ENCODE peak calls at places on chromosomes 11 and 22, in seven cellular contexts. One of them, this sample, is unnamed.

GRCh38 chr11:31943056-31943780 is 132.1 kb upstream of the PAX6 start:
- DNase-seq in HCT116: no peak
- DNase-seq in stimulated activated CD8-positive, alpha-beta memory T cell treated with anti-CD3 and anti-CD28 coated beads, Interleukin-12 subunit alpha, Interleukin-12 subunit beta, amount 100 ng/mL, for 4 hours: no peak
- DNase-seq in T-cell: no peak
- DNase-seq in effector memory CD8-positive, alpha-beta T cell: no peak
- DNase-seq in NCI-H146: no peak
- DNase-seq in kidney: no peak
- DNase-seq in this sample: no peak

GRCh38 chr11:113689711-113690618 is 16.1 kb downstream of the TMPRSS5 start:
- DNase-seq in kidney: no peak
- DNase-seq in HCT116: peak
- DNase-seq in NCI-H146: no peak
- DNase-seq in effector memory CD8-positive, alpha-beta T cell: no peak
- DNase-seq in T-cell: no peak
- DNase-seq in stimulated activated CD8-positive, alpha-beta memory T cell treated with anti-CD3 and anti-CD28 coated beads, Interleukin-12 subunit alpha, Interleukin-12 subunit beta, amount 100 ng/mL, for 4 hours: no peak
- DNase-seq in this sample: no peak

GRCh38 chr22:33851985-33852384 is 68.3 kb downstream of the LARGE1 start:
- DNase-seq in NCI-H146: no peak
- DNase-seq in kidney: no peak
- DNase-seq in effector memory CD8-positive, alpha-beta T cell: no peak
- DNase-seq in HCT116: no peak
- DNase-seq in T-cell: no peak
- DNase-seq in stimulated activated CD8-positive, alpha-beta memory T cell treated with anti-CD3 and anti-CD28 coated beads, Interleukin-12 subunit alpha, Interleukin-12 subunit beta, amount 100 ng/mL, for 4 hours: no peak
- DNase-seq in this sample: no peak

GRCh38 chr22:42688241-42688913 is 32.3 kb downstream of the A4GALT start:
- DNase-seq in HCT116: no peak
- DNase-seq in kidney: peak
- DNase-seq in stimulated activated CD8-positive, alpha-beta memory T cell treated with anti-CD3 and anti-CD28 coated beads, Interleukin-12 subunit alpha, Interleukin-12 subunit beta, amount 100 ng/mL, for 4 hours: no peak
- DNase-seq in NCI-H146: peak
- DNase-seq in effector memory CD8-positive, alpha-beta T cell: no peak
- DNase-seq in T-cell: no peak
- DNase-seq in this sample: peak

GRCh38 chr22:44159811-44160210 is 20.9 kb upstream of the PARVG start:
- DNase-seq in NCI-H146: no peak
- DNase-seq in effector memory CD8-positive, alpha-beta T cell: no peak
- DNase-seq in stimulated activated CD8-positive, alpha-beta memory T cell treated with anti-CD3 and anti-CD28 coated beads, Interleukin-12 subunit alpha, Interleukin-12 subunit beta, amount 100 ng/mL, for 4 hours: no peak
- DNase-seq in T-cell: no peak
- DNase-seq in HCT116: no peak
- DNase-seq in kidney: peak
- DNase-seq in this sample: no peak

GRCh38 chr11:93652161-93652597 is 9.3 kb upstream of the CEP295 start:
- DNase-seq in HCT116: no peak
- DNase-seq in stimulated activated CD8-positive, alpha-beta memory T cell treated with anti-CD3 and anti-CD28 coated beads, Interleukin-12 subunit alpha, Interleukin-12 subunit beta, amount 100 ng/mL, for 4 hours: no peak
- DNase-seq in T-cell: no peak
- DNase-seq in effector memory CD8-positive, alpha-beta T cell: peak
- DNase-seq in kidney: no peak
- DNase-seq in NCI-H146: peak
- DNase-seq in this sample: peak

GRCh38 chr22:50473855-50474671 is 772 bp downstream of the SBF1 start:
- DNase-seq in kidney: peak
- DNase-seq in HCT116: no peak
- DNase-seq in T-cell: no peak
- DNase-seq in stimulated activated CD8-positive, alpha-beta memory T cell treated with anti-CD3 and anti-CD28 coated beads, Interleukin-12 subunit alpha, Interleukin-12 subunit beta, amount 100 ng/mL, for 4 hours: no peak
- DNase-seq in effector memory CD8-positive, alpha-beta T cell: no peak
- DNase-seq in NCI-H146: no peak
- DNase-seq in this sample: peak

GRCh38 chr11:74009675-74010305 is 905 bp upstream of the UCP3 start:
- DNase-seq in HCT116: no peak
- DNase-seq in T-cell: no peak
- DNase-seq in kidney: no peak
- DNase-seq in effector memory CD8-positive, alpha-beta T cell: no peak
- DNase-seq in NCI-H146: no peak
- DNase-seq in stimulated activated CD8-positive, alpha-beta memory T cell treated with anti-CD3 and anti-CD28 coated beads, Interleukin-12 subunit alpha, Interleukin-12 subunit beta, amount 100 ng/mL, for 4 hours: no peak
- DNase-seq in this sample: no peak

GRCh38 chr11:64583296-64584262 is 7.4 kb upstream of the SLC22A12 start:
- DNase-seq in stimulated activated CD8-positive, alpha-beta memory T cell treated with anti-CD3 and anti-CD28 coated beads, Interleukin-12 subunit alpha, Interleukin-12 subunit beta, amount 100 ng/mL, for 4 hours: no peak
- DNase-seq in effector memory CD8-positive, alpha-beta T cell: no peak
- DNase-seq in HCT116: no peak
- DNase-seq in kidney: peak
- DNase-seq in T-cell: no peak
- DNase-seq in NCI-H146: no peak
- DNase-seq in this sample: no peak

GRCh38 chr22:36658900-36659299 is 44.7 kb downstream of the CACNG2 start:
- DNase-seq in NCI-H146: no peak
- DNase-seq in stimulated activated CD8-positive, alpha-beta memory T cell treated with anti-CD3 and anti-CD28 coated beads, Interleukin-12 subunit alpha, Interleukin-12 subunit beta, amount 100 ng/mL, for 4 hours: no peak
- DNase-seq in kidney: no peak
- DNase-seq in effector memory CD8-positive, alpha-beta T cell: no peak
- DNase-seq in HCT116: no peak
- DNase-seq in T-cell: no peak
- DNase-seq in this sample: no peak

GRCh38 chr22:16808744-16809143 is 16.5 kb downstream of the XKR3 start:
- DNase-seq in effector memory CD8-positive, alpha-beta T cell: no peak
- DNase-seq in HCT116: no peak
- DNase-seq in kidney: no peak
- DNase-seq in stimulated activated CD8-positive, alpha-beta memory T cell treated with anti-CD3 and anti-CD28 coated beads, Interleukin-12 subunit alpha, Interleukin-12 subunit beta, amount 100 ng/mL, for 4 hours: no peak
- DNase-seq in NCI-H146: no peak
- DNase-seq in T-cell: no peak
- DNase-seq in this sample: no peak

GRCh38 chr11:129960216-129961214 is 42.1 kb downstream of the PRDM10 start:
- DNase-seq in effector memory CD8-positive, alpha-beta T cell: no peak
- DNase-seq in stimulated activated CD8-positive, alpha-beta memory T cell treated with anti-CD3 and anti-CD28 coated beads, Interleukin-12 subunit alpha, Interleukin-12 subunit beta, amount 100 ng/mL, for 4 hours: no peak
- DNase-seq in NCI-H146: no peak
- DNase-seq in T-cell: no peak
- DNase-seq in HCT116: peak
- DNase-seq in kidney: no peak
- DNase-seq in this sample: no peak

GRCh38 chr11:112388496-112388895 is 127.8 kb upstream of the PLET1 start:
- DNase-seq in T-cell: no peak
- DNase-seq in kidney: no peak
- DNase-seq in effector memory CD8-positive, alpha-beta T cell: no peak
- DNase-seq in NCI-H146: peak
- DNase-seq in stimulated activated CD8-positive, alpha-beta memory T cell treated with anti-CD3 and anti-CD28 coated beads, Interleukin-12 subunit alpha, Interleukin-12 subunit beta, amount 100 ng/mL, for 4 hours: no peak
- DNase-seq in HCT116: no peak
- DNase-seq in this sample: no peak

GRCh38 chr11:28535677-28536076 is 427.5 kb downstream of the METTL15 start:
- DNase-seq in kidney: no peak
- DNase-seq in NCI-H146: no peak
- DNase-seq in T-cell: no peak
- DNase-seq in stimulated activated CD8-positive, alpha-beta memory T cell treated with anti-CD3 and anti-CD28 coated beads, Interleukin-12 subunit alpha, Interleukin-12 subunit beta, amount 100 ng/mL, for 4 hours: no peak
- DNase-seq in effector memory CD8-positive, alpha-beta T cell: no peak
- DNase-seq in HCT116: peak
- DNase-seq in this sample: no peak

GRCh38 chr22:17699696-17700330 is 61.3 kb downstream of the BCL2L13 start:
- DNase-seq in stimulated activated CD8-positive, alpha-beta memory T cell treated with anti-CD3 and anti-CD28 coated beads, Interleukin-12 subunit alpha, Interleukin-12 subunit beta, amount 100 ng/mL, for 4 hours: no peak
- DNase-seq in NCI-H146: no peak
- DNase-seq in effector memory CD8-positive, alpha-beta T cell: no peak
- DNase-seq in HCT116: no peak
- DNase-seq in T-cell: no peak
- DNase-seq in kidney: no peak
- DNase-seq in this sample: no peak

GRCh38 chr11:58637367-58637766 is 14.9 kb downstream of the CNTF start:
- DNase-seq in HCT116: no peak
- DNase-seq in NCI-H146: no peak
- DNase-seq in stimulated activated CD8-positive, alpha-beta memory T cell treated with anti-CD3 and anti-CD28 coated beads, Interleukin-12 subunit alpha, Interleukin-12 subunit beta, amount 100 ng/mL, for 4 hours: no peak
- DNase-seq in kidney: no peak
- DNase-seq in effector memory CD8-positive, alpha-beta T cell: no peak
- DNase-seq in T-cell: no peak
- DNase-seq in this sample: no peak

GRCh38 chr11:57651408-57651807 is 1.7 kb upstream of the YPEL4 start:
- DNase-seq in HCT116: no peak
- DNase-seq in T-cell: no peak
- DNase-seq in kidney: no peak
- DNase-seq in effector memory CD8-positive, alpha-beta T cell: no peak
- DNase-seq in NCI-H146: no peak
- DNase-seq in stimulated activated CD8-positive, alpha-beta memory T cell treated with anti-CD3 and anti-CD28 coated beads, Interleukin-12 subunit alpha, Interleukin-12 subunit beta, amount 100 ng/mL, for 4 hours: no peak
- DNase-seq in this sample: no peak

GRCh38 chr11:66958232-66958955 is at the start of gene PC:
- DNase-seq in T-cell: peak
- DNase-seq in stimulated activated CD8-positive, alpha-beta memory T cell treated with anti-CD3 and anti-CD28 coated beads, Interleukin-12 subunit alpha, Interleukin-12 subunit beta, amount 100 ng/mL, for 4 hours: peak
- DNase-seq in kidney: peak
- DNase-seq in effector memory CD8-positive, alpha-beta T cell: peak
- DNase-seq in HCT116: peak
- DNase-seq in NCI-H146: peak
- DNase-seq in this sample: peak

GRCh38 chr11:35103366-35104194 is 35.4 kb upstream of the CD44 start:
- DNase-seq in NCI-H146: no peak
- DNase-seq in HCT116: no peak
- DNase-seq in kidney: no peak
- DNase-seq in stimulated activated CD8-positive, alpha-beta memory T cell treated with anti-CD3 and anti-CD28 coated beads, Interleukin-12 subunit alpha, Interleukin-12 subunit beta, amount 100 ng/mL, for 4 hours: no peak
- DNase-seq in T-cell: no peak
- DNase-seq in effector memory CD8-positive, alpha-beta T cell: no peak
- DNase-seq in this sample: no peak

GRCh38 chr11:101428918-101429317 is 154.9 kb downstream of the TRPC6 start:
- DNase-seq in NCI-H146: no peak
- DNase-seq in T-cell: no peak
- DNase-seq in effector memory CD8-positive, alpha-beta T cell: no peak
- DNase-seq in HCT116: peak
- DNase-seq in kidney: no peak
- DNase-seq in stimulated activated CD8-positive, alpha-beta memory T cell treated with anti-CD3 and anti-CD28 coated beads, Interleukin-12 subunit alpha, Interleukin-12 subunit beta, amount 100 ng/mL, for 4 hours: no peak
- DNase-seq in this sample: no peak

GRCh38 chr22:36998620-36999351 is 20.5 kb downstream of the TST start:
- DNase-seq in HCT116: peak
- DNase-seq in effector memory CD8-positive, alpha-beta T cell: no peak
- DNase-seq in T-cell: no peak
- DNase-seq in NCI-H146: no peak
- DNase-seq in stimulated activated CD8-positive, alpha-beta memory T cell treated with anti-CD3 and anti-CD28 coated beads, Interleukin-12 subunit alpha, Interleukin-12 subunit beta, amount 100 ng/mL, for 4 hours: no peak
- DNase-seq in kidney: peak
- DNase-seq in this sample: no peak

GRCh38 chr11:82858133-82858532 is 42.1 kb downstream of the PRCP start:
- DNase-seq in effector memory CD8-positive, alpha-beta T cell: no peak
- DNase-seq in kidney: no peak
- DNase-seq in T-cell: no peak
- DNase-seq in HCT116: no peak
- DNase-seq in NCI-H146: no peak
- DNase-seq in stimulated activated CD8-positive, alpha-beta memory T cell treated with anti-CD3 and anti-CD28 coated beads, Interleukin-12 subunit alpha, Interleukin-12 subunit beta, amount 100 ng/mL, for 4 hours: no peak
- DNase-seq in this sample: peak

GRCh38 chr11:33699515-33700424 is 856 bp downstream of the C11orf91 start:
- DNase-seq in HCT116: no peak
- DNase-seq in kidney: peak
- DNase-seq in NCI-H146: peak
- DNase-seq in stimulated activated CD8-positive, alpha-beta memory T cell treated with anti-CD3 and anti-CD28 coated beads, Interleukin-12 subunit alpha, Interleukin-12 subunit beta, amount 100 ng/mL, for 4 hours: no peak
- DNase-seq in T-cell: no peak
- DNase-seq in effector memory CD8-positive, alpha-beta T cell: no peak
- DNase-seq in this sample: no peak

This sample was measured in dermis microvascular lymphatic vessel endothelial cell.